ENCODE peak calls at places on chromosomes 2 and 18, in seven cellular contexts. One of them, this sample, is unnamed.

GRCh38 chr2:232329716-232330067 is 48.9 kb upstream of the ALPP start:
- DNase-seq in IMR-90: no peak
- DNase-seq in psoas muscle: no peak
- DNase-seq in cardiac fibroblast: no peak
- DNase-seq in tibial artery: peak; percentile 51
- DNase-seq in suprapubic skin: no peak
- DNase-seq in body of pancreas: no peak
- DNase-seq in this sample: no peak

GRCh38 chr18:37667836-37668235 is 102.2 kb upstream of the CELF4 start:
- DNase-seq in IMR-90: no peak
- DNase-seq in psoas muscle: no peak
- DNase-seq in cardiac fibroblast: no peak
- DNase-seq in tibial artery: no peak
- DNase-seq in suprapubic skin: no peak
- DNase-seq in body of pancreas: no peak
- DNase-seq in this sample: no peak

GRCh38 chr18:29693334-29693733 is 1349.2 kb downstream of the DSC3 start:
- DNase-seq in IMR-90: peak; percentile 4
- DNase-seq in psoas muscle: no peak
- DNase-seq in cardiac fibroblast: no peak
- DNase-seq in tibial artery: no peak
- DNase-seq in suprapubic skin: no peak
- DNase-seq in body of pancreas: no peak
- DNase-seq in this sample: peak; percentile 2

GRCh38 chr18:68533641-68534040 is 181.3 kb downstream of the TMX3 start:
- DNase-seq in IMR-90: no peak
- DNase-seq in psoas muscle: no peak
- DNase-seq in cardiac fibroblast: no peak
- DNase-seq in tibial artery: no peak
- DNase-seq in suprapubic skin: no peak
- DNase-seq in body of pancreas: no peak
- DNase-seq in this sample: peak; percentile 32

GRCh38 chr2:136005462-136006205 is 20.2 kb upstream of the DARS1 start:
- DNase-seq in IMR-90: peak; percentile 14
- DNase-seq in psoas muscle: no peak
- DNase-seq in cardiac fibroblast: no peak
- DNase-seq in tibial artery: no peak
- DNase-seq in suprapubic skin: no peak
- DNase-seq in body of pancreas: no peak
- DNase-seq in this sample: no peak

GRCh38 chr18:22473366-22473765 is 55.7 kb upstream of the CTAGE1 start:
- DNase-seq in IMR-90: no peak
- DNase-seq in psoas muscle: no peak
- DNase-seq in cardiac fibroblast: no peak
- DNase-seq in tibial artery: no peak
- DNase-seq in suprapubic skin: no peak
- DNase-seq in body of pancreas: no peak
- DNase-seq in this sample: no peak

GRCh38 chr2:200665626-200666453 is 80.0 kb downstream of the AOX1 start:
- DNase-seq in IMR-90: no peak
- DNase-seq in psoas muscle: no peak
- DNase-seq in cardiac fibroblast: no peak
- DNase-seq in tibial artery: no peak
- DNase-seq in suprapubic skin: no peak
- DNase-seq in body of pancreas: no peak
- DNase-seq in this sample: no peak

GRCh38 chr2:129780316-129781282 is 198.9 kb upstream of the RAB6C start:
- DNase-seq in IMR-90: no peak
- DNase-seq in psoas muscle: no peak
- DNase-seq in cardiac fibroblast: no peak
- DNase-seq in tibial artery: peak; percentile 56
- DNase-seq in suprapubic skin: no peak
- DNase-seq in body of pancreas: no peak
- DNase-seq in this sample: no peak

GRCh38 chr18:13611058-13611615 is 115.2 kb downstream of the FAM210A start:
- DNase-seq in IMR-90: peak; percentile 13
- DNase-seq in psoas muscle: peak; percentile 51
- DNase-seq in cardiac fibroblast: peak; percentile 57
- DNase-seq in tibial artery: peak; percentile 81
- DNase-seq in suprapubic skin: no peak
- DNase-seq in body of pancreas: no peak
- DNase-seq in this sample: peak; percentile 34

GRCh38 chr2:237626813-237627451 is 455 bp upstream of the LRRFIP1 start:
- DNase-seq in IMR-90: no peak
- DNase-seq in psoas muscle: no peak
- DNase-seq in cardiac fibroblast: no peak
- DNase-seq in tibial artery: no peak
- DNase-seq in suprapubic skin: no peak
- DNase-seq in body of pancreas: no peak
- DNase-seq in this sample: no peak

GRCh38 chr18:24231773-24232735 is 93.2 kb downstream of the CABYR start:
- DNase-seq in IMR-90: peak; percentile 37
- DNase-seq in psoas muscle: no peak
- DNase-seq in cardiac fibroblast: peak; percentile 77
- DNase-seq in tibial artery: no peak
- DNase-seq in suprapubic skin: no peak
- DNase-seq in body of pancreas: no peak
- DNase-seq in this sample: peak; percentile 41

GRCh38 chr2:96528680-96529375 is 7.7 kb upstream of the ARID5A start:
- DNase-seq in IMR-90: no peak
- DNase-seq in psoas muscle: no peak
- DNase-seq in cardiac fibroblast: peak; percentile 70
- DNase-seq in tibial artery: peak; percentile 87
- DNase-seq in suprapubic skin: no peak
- DNase-seq in body of pancreas: no peak
- DNase-seq in this sample: no peak

GRCh38 chr2:201259216-201259615 is 1.1 kb upstream of the CASP8 start:
- DNase-seq in IMR-90: no peak
- DNase-seq in psoas muscle: no peak
- DNase-seq in cardiac fibroblast: no peak
- DNase-seq in tibial artery: no peak
- DNase-seq in suprapubic skin: no peak
- DNase-seq in body of pancreas: no peak
- DNase-seq in this sample: no peak

GRCh38 chr2:10530607-10531239 is 82.6 kb upstream of the ODC1 start:
- DNase-seq in IMR-90: no peak
- DNase-seq in psoas muscle: no peak
- DNase-seq in cardiac fibroblast: no peak
- DNase-seq in tibial artery: peak; percentile 27
- DNase-seq in suprapubic skin: no peak
- DNase-seq in body of pancreas: peak; percentile 3
- DNase-seq in this sample: no peak

GRCh38 chr2:222561817-222562424 is 94.0 kb downstream of the FARSB start:
- DNase-seq in IMR-90: peak; percentile 22
- DNase-seq in psoas muscle: no peak
- DNase-seq in cardiac fibroblast: peak; percentile 79
- DNase-seq in tibial artery: no peak
- DNase-seq in suprapubic skin: no peak
- DNase-seq in body of pancreas: peak; percentile 26
- DNase-seq in this sample: peak; percentile 57

GRCh38 chr2:85185431-85185940 is 52.3 kb downstream of the TCF7L1 start:
- DNase-seq in IMR-90: peak; percentile 50
- DNase-seq in psoas muscle: no peak
- DNase-seq in cardiac fibroblast: no peak
- DNase-seq in tibial artery: no peak
- DNase-seq in suprapubic skin: no peak
- DNase-seq in body of pancreas: no peak
- DNase-seq in this sample: no peak

GRCh38 chr2:180017764-180018163 is 10.7 kb upstream of the CWC22 start:
- DNase-seq in IMR-90: peak; percentile 26
- DNase-seq in psoas muscle: peak; percentile 19
- DNase-seq in cardiac fibroblast: peak; percentile 91
- DNase-seq in tibial artery: peak; percentile 66
- DNase-seq in suprapubic skin: no peak
- DNase-seq in body of pancreas: no peak
- DNase-seq in this sample: peak; percentile 98

GRCh38 chr2:9709539-9710285 is 78.9 kb upstream of the YWHAQ start:
- DNase-seq in IMR-90: no peak
- DNase-seq in psoas muscle: no peak
- DNase-seq in cardiac fibroblast: no peak
- DNase-seq in tibial artery: peak; percentile 34
- DNase-seq in suprapubic skin: peak; percentile 49
- DNase-seq in body of pancreas: no peak
- DNase-seq in this sample: no peak

GRCh38 chr18:34695300-34695699 is 14.8 kb upstream of the DTNA start:
- DNase-seq in IMR-90: no peak
- DNase-seq in psoas muscle: no peak
- DNase-seq in cardiac fibroblast: no peak
- DNase-seq in tibial artery: no peak
- DNase-seq in suprapubic skin: no peak
- DNase-seq in body of pancreas: no peak
- DNase-seq in this sample: no peak

GRCh38 chr18:46226461-46226860 is 122.3 kb downstream of the HAUS1 start:
- DNase-seq in IMR-90: peak; percentile 51
- DNase-seq in psoas muscle: no peak
- DNase-seq in cardiac fibroblast: peak; percentile 61
- DNase-seq in tibial artery: no peak
- DNase-seq in suprapubic skin: no peak
- DNase-seq in body of pancreas: no peak
- DNase-seq in this sample: peak; percentile 41

GRCh38 chr2:200635251-200635650 is 49.4 kb downstream of the AOX1 start:
- DNase-seq in IMR-90: no peak
- DNase-seq in psoas muscle: no peak
- DNase-seq in cardiac fibroblast: no peak
- DNase-seq in tibial artery: no peak
- DNase-seq in suprapubic skin: no peak
- DNase-seq in body of pancreas: no peak
- DNase-seq in this sample: no peak

GRCh38 chr2:158753561-158754302 is 41.4 kb upstream of the DAPL1 start:
- DNase-seq in IMR-90: peak; percentile 68
- DNase-seq in psoas muscle: no peak
- DNase-seq in cardiac fibroblast: peak; percentile 82
- DNase-seq in tibial artery: no peak
- DNase-seq in suprapubic skin: no peak
- DNase-seq in body of pancreas: peak; percentile 43
- DNase-seq in this sample: peak; percentile 79

GRCh38 chr2:101252408-101253012 is at the start of gene CNOT11:
- DNase-seq in IMR-90: peak; percentile 98
- DNase-seq in psoas muscle: peak; percentile 100
- DNase-seq in cardiac fibroblast: peak; percentile 99
- DNase-seq in tibial artery: peak; percentile 99
- DNase-seq in suprapubic skin: peak; percentile 98
- DNase-seq in body of pancreas: peak; percentile 99
- DNase-seq in this sample: peak; percentile 98

DNA sequence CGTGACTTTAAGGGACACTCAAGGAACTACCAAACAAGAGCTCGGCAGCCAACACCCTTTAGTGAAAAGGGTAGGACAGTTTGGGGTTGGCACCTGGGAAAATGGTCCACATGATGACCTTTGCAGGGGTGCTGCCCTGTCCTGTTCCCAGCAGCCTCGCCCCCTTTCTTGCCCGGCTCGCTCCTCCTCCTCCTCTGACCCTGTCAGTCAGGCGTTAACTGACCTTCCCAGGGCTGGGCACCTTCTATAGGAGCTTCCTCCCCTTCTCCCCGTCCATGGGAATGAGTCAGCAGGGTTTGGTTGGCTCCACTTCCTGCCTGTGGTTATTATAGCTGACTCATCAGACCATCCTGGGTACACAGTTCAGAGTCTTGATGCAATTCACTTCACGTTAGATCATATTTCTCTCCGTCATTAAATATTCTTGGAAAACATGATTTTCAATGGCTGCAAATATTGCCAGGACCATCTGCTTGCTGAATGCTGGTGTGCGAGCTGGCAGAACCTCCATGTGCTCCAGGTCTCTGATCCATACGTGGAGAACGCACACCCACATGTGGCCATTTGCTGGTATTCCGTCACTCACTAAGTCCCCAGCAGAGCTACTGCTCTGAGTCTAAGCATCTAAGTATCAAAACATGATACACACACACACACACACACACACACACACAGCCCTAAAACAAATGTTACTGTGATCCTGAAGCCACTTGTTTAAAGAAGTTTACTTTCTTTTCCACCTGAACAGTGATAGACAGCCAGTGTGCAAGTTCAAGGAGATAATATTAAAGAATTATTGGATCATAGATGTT is 185.0 kb downstream of the ANAPC1 start:
- DNase-seq in IMR-90: peak; percentile 100
- DNase-seq in psoas muscle: peak; percentile 78
- DNase-seq in cardiac fibroblast: peak; percentile 98
- DNase-seq in tibial artery: peak; percentile 89
- DNase-seq in suprapubic skin: peak; percentile 87
- DNase-seq in body of pancreas: peak; percentile 41
- DNase-seq in this sample: peak; percentile 99
- TF ChIP-seq CTCF in IMR-90: peak; percentile 60
- TF ChIP-seq CTCF in psoas muscle: no peak
- TF ChIP-seq CTCF in cardiac fibroblast: peak; percentile 32
- TF ChIP-seq CTCF in tibial artery: no peak
- TF ChIP-seq CTCF in suprapubic skin: no peak
- TF ChIP-seq CTCF in body of pancreas: no peak
- TF ChIP-seq CTCF in this sample: peak; percentile 42

GRCh38 chr2:203815541-203815898 is 52.1 kb upstream of the CTLA4 start:
- DNase-seq in IMR-90: no peak
- DNase-seq in psoas muscle: no peak
- DNase-seq in cardiac fibroblast: no peak
- DNase-seq in tibial artery: no peak
- DNase-seq in suprapubic skin: no peak
- DNase-seq in body of pancreas: no peak
- DNase-seq in this sample: no peak
- H3K4me3 ChIP-seq in IMR-90: no peak overlapping the region
- H3K4me3 ChIP-seq in psoas muscle: no peak overlapping the region
- H3K4me3 ChIP-seq in cardiac fibroblast: no peak overlapping the region
- H3K4me3 ChIP-seq in tibial artery: no peak overlapping the region
- H3K4me3 ChIP-seq in suprapubic skin: no peak overlapping the region
- H3K4me3 ChIP-seq in body of pancreas: no peak overlapping the region
- H3K4me3 ChIP-seq in this sample: no peak overlapping the region

DNA sequence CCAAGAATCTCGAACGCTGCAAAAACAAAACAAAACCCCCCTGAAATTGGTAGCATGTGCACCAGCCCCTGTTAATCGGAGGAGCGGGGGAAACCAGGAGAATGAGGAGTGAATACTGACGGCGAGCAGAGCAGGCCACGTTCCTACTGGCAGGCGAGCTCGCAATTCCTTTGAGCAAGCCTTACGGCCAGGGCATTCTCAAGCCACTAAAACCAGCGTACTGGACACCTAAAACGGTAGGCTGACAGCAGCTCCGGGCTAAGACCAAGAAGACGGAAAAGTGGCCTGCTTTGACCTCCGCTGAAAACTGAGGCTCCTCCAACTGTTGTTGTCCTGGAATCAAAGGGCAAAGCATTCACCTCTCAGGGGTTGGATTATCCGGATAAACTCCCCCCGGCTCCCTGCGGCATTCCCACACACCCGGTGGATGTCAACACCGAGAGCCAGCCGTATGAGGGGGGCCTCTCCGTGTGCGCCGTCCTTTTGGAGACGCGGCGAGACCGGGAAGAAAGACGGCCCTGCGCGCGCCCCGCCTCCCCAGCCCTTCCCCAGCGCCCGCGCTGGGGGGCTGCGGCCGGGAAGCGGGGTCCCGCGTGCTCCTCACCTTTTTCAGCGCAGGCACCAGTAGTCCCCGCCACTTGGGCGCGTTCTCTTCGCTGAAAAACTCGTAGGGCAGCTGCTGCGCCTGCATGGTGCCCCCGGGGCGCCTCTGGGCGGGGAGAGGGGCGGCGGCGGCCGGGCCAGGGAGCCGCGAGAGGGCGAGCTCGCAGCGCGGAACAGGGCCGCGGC is 925 bp downstream of the SOS1 start:
- DNase-seq in IMR-90: peak; percentile 49
- DNase-seq in psoas muscle: peak; percentile 62
- DNase-seq in cardiac fibroblast: peak; percentile 64
- DNase-seq in tibial artery: peak; percentile 73
- DNase-seq in suprapubic skin: no peak
- DNase-seq in body of pancreas: peak; percentile 48
- DNase-seq in this sample: peak; percentile 49
- TF ChIP-seq CTCF in IMR-90: peak; percentile 36
- TF ChIP-seq CTCF in psoas muscle: peak; percentile 29
- TF ChIP-seq CTCF in cardiac fibroblast: no peak
- TF ChIP-seq CTCF in tibial artery: peak; percentile 29
- TF ChIP-seq CTCF in suprapubic skin: peak; percentile 39
- TF ChIP-seq CTCF in body of pancreas: no peak
- TF ChIP-seq CTCF in this sample: peak; percentile 15

GRCh38 chr2:189782221-189782671 is 1.9 kb downstream of the ORMDL1 start:
- DNase-seq in IMR-90: peak; percentile 29
- DNase-seq in psoas muscle: no peak
- DNase-seq in cardiac fibroblast: peak; percentile 27
- DNase-seq in tibial artery: no peak
- DNase-seq in suprapubic skin: no peak
- DNase-seq in body of pancreas: no peak
- DNase-seq in this sample: peak; percentile 28
- H3K4me3 ChIP-seq in IMR-90: no peak overlapping the region
- H3K4me3 ChIP-seq in psoas muscle: peak overlapping the region; percentile 73
- H3K4me3 ChIP-seq in cardiac fibroblast: peak overlapping the region; percentile 64
- H3K4me3 ChIP-seq in tibial artery: peak overlapping the region; percentile 69
- H3K4me3 ChIP-seq in suprapubic skin: no peak overlapping the region
- H3K4me3 ChIP-seq in body of pancreas: no peak overlapping the region
- H3K4me3 ChIP-seq in this sample: peak overlapping the region; percentile 74

This sample was measured in fibroblast of the aortic adventitia.